ENCODE peak calls at places on chromosomes 11 and 22, in nine cellular contexts. U is HFFc6, B is nephron progenitor cell, K is A549, J is A673, A is brain microvascular endothelial cell, Z is dorsolateral prefrontal cortex, N is omental fat pad, Y is tibial nerve. O is an unnamed sample.

GRCh38 chr22:19687561-19688300 is 26.6 kb upstream of the SEPTIN5 start:
- DNase-seq in U (no peak), B (no peak), K (no peak), J (no peak), A (no peak), Z (peak), N (no peak), Y (no peak), O (peak)

GRCh38 chr11:128195057-128195751 is 392.2 kb downstream of the ETS1 start:
- DNase-seq in U (no peak), B (no peak), K (no peak), J (no peak), A (no peak), Z (no peak), N (no peak), Y (no peak), O (no peak)

GRCh38 chr22:44363214-44363979 is 50.6 kb upstream of the SHISAL1 start:
- DNase-seq in U (peak), B (no peak), K (peak), J (no peak), A (peak), Z (no peak), N (peak), Y (peak), O (peak)

GRCh38 chr11:36688132-36688531 is 90.1 kb upstream of the RAG2 start:
- DNase-seq in U (no peak), B (no peak), K (no peak), J (no peak), A (no peak), Z (no peak), N (no peak), Y (no peak), O (no peak)

GRCh38 chr11:19241260-19242183 is 777 bp upstream of the E2F8 start:
- DNase-seq in U (no peak), B (peak), K (peak), J (peak), A (no peak), Z (no peak), N (no peak), Y (no peak), O (no peak)

GRCh38 chr22:46942816-46943783 is 180.7 kb downstream of the TBC1D22A start:
- DNase-seq in U (no peak), B (no peak), K (no peak), J (peak), A (no peak), Z (no peak), N (no peak), Y (no peak), O (no peak)

GRCh38 chr11:12157241-12157661 is 46.9 kb downstream of the MICAL2 start:
- DNase-seq in U (peak), B (no peak), K (no peak), J (no peak), A (no peak), Z (no peak), N (no peak), Y (no peak), O (no peak)

GRCh38 chr22:46761539-46762237 is 762 bp upstream of the TBC1D22A start:
- DNase-seq in U (no peak), B (no peak), K (no peak), J (peak), A (no peak), Z (no peak), N (no peak), Y (no peak), O (no peak)

GRCh38 chr22:26367402-26368245 is 61.4 kb upstream of the ASPHD2 start:
- DNase-seq in U (peak), B (peak), K (peak), J (peak), A (peak), Z (no peak), N (peak), Y (no peak), O (no peak)

GRCh38 chr11:12868315-12869073 is 140.6 kb upstream of the RASSF10 start:
- DNase-seq in U (peak), B (no peak), K (no peak), J (no peak), A (no peak), Z (no peak), N (no peak), Y (no peak), O (no peak)

GRCh38 chr11:104076455-104076854 is 40.0 kb downstream of the DDI1 start:
- DNase-seq in U (no peak), B (no peak), K (no peak), J (no peak), A (no peak), Z (no peak), N (no peak), Y (no peak), O (no peak)

GRCh38 chr11:46737699-46738098 is 18.7 kb downstream of the F2 start:
- DNase-seq in U (no peak), B (no peak), K (no peak), J (no peak), A (no peak), Z (no peak), N (no peak), Y (no peak), O (no peak)

GRCh38 chr22:39731881-39732555 is 161.5 kb downstream of the CACNA1I start:
- DNase-seq in U (no peak), B (no peak), K (no peak), J (no peak), A (no peak), Z (no peak), N (no peak), Y (no peak), O (no peak)

GRCh38 chr11:15641191-15641810 is 526.6 kb downstream of the INSC start:
- DNase-seq in U (no peak), B (no peak), K (no peak), J (no peak), A (no peak), Z (no peak), N (no peak), Y (no peak), O (no peak)

GRCh38 chr11:18046116-18046777 is at the start of gene TPH1:
- DNase-seq in U (peak), B (peak), K (no peak), J (no peak), A (peak), Z (no peak), N (peak), Y (no peak), O (peak)

GRCh38 chr11:129117595-129118350 is 74.4 kb downstream of the ARHGAP32 start:
- DNase-seq in U (peak), B (peak), K (peak), J (peak), A (peak), Z (no peak), N (no peak), Y (no peak), O (no peak)

GRCh38 chr11:83220279-83220678 is 26.8 kb downstream of the ANKRD42 start:
- DNase-seq in U (no peak), B (no peak), K (no peak), J (no peak), A (no peak), Z (no peak), N (no peak), Y (no peak), O (no peak)

GRCh38 chr11:2932850-2933251 is 3.6 kb upstream of the PHLDA2 start:
- DNase-seq in U (peak), B (no peak), K (no peak), J (no peak), A (peak), Z (no peak), N (no peak), Y (no peak), O (peak)

GRCh38 chr11:125287467-125288232 is 123.1 kb downstream of the PKNOX2 start:
- DNase-seq in U (no peak), B (peak), K (no peak), J (no peak), A (no peak), Z (no peak), N (no peak), Y (no peak), O (no peak)

GRCh38 chr11:93085097-93085496 is 112.7 kb downstream of the SLC36A4 start:
- DNase-seq in U (peak), B (no peak), K (no peak), J (peak), A (peak), Z (no peak), N (no peak), Y (no peak), O (no peak)

GRCh38 chr11:15493921-15494630 is 379.4 kb downstream of the INSC start:
- DNase-seq in U (no peak), B (no peak), K (no peak), J (no peak), A (no peak), Z (no peak), N (no peak), Y (no peak), O (peak)

GRCh38 chr11:72668645-72669347 is 5.4 kb downstream of the PDE2A start:
- DNase-seq in U (no peak), B (no peak), K (no peak), J (no peak), A (no peak), Z (no peak), N (no peak), Y (no peak), O (no peak)

GRCh38 chr11:93904711-93905110 is 54.3 kb upstream of the VSTM5 start:
- DNase-seq in U (no peak), B (no peak), K (no peak), J (no peak), A (no peak), Z (no peak), N (no peak), Y (no peak), O (no peak)

GRCh38 chr22:47928626-47929025 is 1166.2 kb downstream of the TBC1D22A start:
- DNase-seq in U (no peak), B (no peak), K (no peak), J (no peak), A (no peak), Z (no peak), N (no peak), Y (no peak), O (no peak)

GRCh38 chr11:91664521-91664920 is 560.1 kb upstream of the FAT3 start:
- DNase-seq in U (no peak), B (no peak), K (peak), J (peak), A (no peak), Z (no peak), N (no peak), Y (no peak), O (no peak)

GRCh38 chr22:41909290-41910049 is 5.4 kb downstream of the SHISA8 start:
- DNase-seq in U (no peak), B (no peak), K (no peak), J (no peak), A (no peak), Z (no peak), N (no peak), Y (no peak), O (no peak)

GRCh38 chr11:125745979-125746378 is at the start of gene PATE1:
- DNase-seq in U (no peak), B (no peak), K (no peak), J (no peak), A (no peak), Z (no peak), N (no peak), Y (no peak), O (no peak)

GRCh38 chr11:78094250-78094649 is 14.6 kb upstream of the NDUFC2 start:
- DNase-seq in U (no peak), B (no peak), K (no peak), J (no peak), A (no peak), Z (no peak), N (no peak), Y (no peak), O (no peak)

GRCh38 chr11:94151311-94151710 is 22.7 kb downstream of the PANX1 start:
- DNase-seq in U (peak), B (no peak), K (no peak), J (no peak), A (no peak), Z (no peak), N (no peak), Y (no peak), O (no peak)

GRCh38 chr22:24429411-24430365 is 2.3 kb downstream of the ADORA2A start:
- DNase-seq in U (peak), B (peak), K (no peak), J (peak), A (no peak), Z (no peak), N (no peak), Y (no peak), O (no peak)

GRCh38 chr11:61736310-61736709 is 16.1 kb upstream of the MYRF start:
- DNase-seq in U (no peak), B (no peak), K (no peak), J (no peak), A (no peak), Z (no peak), N (no peak), Y (no peak), O (no peak)

GRCh38 chr22:28882545-28882877 is 861 bp upstream of the ZNRF3 start:
- DNase-seq in U (no peak), B (no peak), K (no peak), J (peak), A (no peak), Z (no peak), N (no peak), Y (no peak), O (no peak)

GRCh38 chr11:445765-446588 is 4.1 kb upstream of the PTDSS2 start:
- DNase-seq in U (no peak), B (no peak), K (no peak), J (no peak), A (no peak), Z (no peak), N (no peak), Y (no peak), O (no peak)

GRCh38 chr22:33807465-33807864 is 112.8 kb downstream of the LARGE1 start:
- DNase-seq in U (peak), B (no peak), K (no peak), J (no peak), A (peak), Z (no peak), N (no peak), Y (no peak), O (no peak)

GRCh38 chr11:46513934-46514342 is 79.9 kb downstream of the AMBRA1 start:
- DNase-seq in U (no peak), B (no peak), K (no peak), J (peak), A (no peak), Z (peak), N (no peak), Y (no peak), O (peak)

DNA sequence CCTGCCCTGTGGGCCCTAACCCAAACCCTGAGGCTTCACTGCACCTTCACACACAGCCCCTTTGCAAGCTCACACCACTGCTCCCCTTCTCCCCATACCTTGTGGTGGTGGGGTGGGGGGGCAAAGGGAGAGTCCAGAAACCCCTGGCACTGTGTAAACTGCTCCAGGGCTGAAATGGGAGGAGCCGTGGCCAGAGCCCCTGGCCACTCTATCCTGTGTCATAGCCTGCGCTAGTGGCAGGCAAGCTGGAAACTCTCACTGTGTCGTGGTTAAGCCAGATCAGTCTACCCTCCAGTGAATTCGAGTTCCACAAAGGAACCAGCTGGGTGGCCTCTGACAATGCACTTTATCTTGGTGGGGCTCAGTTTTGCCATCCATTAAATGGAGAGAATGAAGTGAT is 8.4 kb upstream of the SYT13 start:
- DNase-seq in U (no peak), B (no peak), K (no peak), J (no peak), A (no peak), Z (no peak), N (no peak), Y (no peak), O (no peak)
- TF ChIP-seq CTCF in U (no peak), B (no peak), K (no peak), J (no peak), A (no peak), Z (no peak), N (no peak), Y (no peak), O (no peak)

GRCh38 chr11:108966978-108967377 is 302.1 kb downstream of the DDX10 start:
- DNase-seq in U (no peak), B (no peak), K (no peak), J (no peak), A (no peak), Z (no peak), N (no peak), Y (no peak), O (no peak)

GRCh38 chr11:108973402-108974119 is 308.7 kb downstream of the DDX10 start:
- DNase-seq in U (peak), B (no peak), K (peak), J (peak), A (peak), Z (no peak), N (no peak), Y (no peak), O (no peak)

GRCh38 chr11:108967571-108967970 is 302.7 kb downstream of the DDX10 start:
- DNase-seq in U (peak), B (no peak), K (no peak), J (no peak), A (no peak), Z (no peak), N (no peak), Y (no peak), O (no peak)

GRCh38 chr11:108966206-108966605 is 301.3 kb downstream of the DDX10 start:
- DNase-seq in U (no peak), B (no peak), K (no peak), J (no peak), A (peak), Z (no peak), N (no peak), Y (no peak), O (no peak)

DNA sequence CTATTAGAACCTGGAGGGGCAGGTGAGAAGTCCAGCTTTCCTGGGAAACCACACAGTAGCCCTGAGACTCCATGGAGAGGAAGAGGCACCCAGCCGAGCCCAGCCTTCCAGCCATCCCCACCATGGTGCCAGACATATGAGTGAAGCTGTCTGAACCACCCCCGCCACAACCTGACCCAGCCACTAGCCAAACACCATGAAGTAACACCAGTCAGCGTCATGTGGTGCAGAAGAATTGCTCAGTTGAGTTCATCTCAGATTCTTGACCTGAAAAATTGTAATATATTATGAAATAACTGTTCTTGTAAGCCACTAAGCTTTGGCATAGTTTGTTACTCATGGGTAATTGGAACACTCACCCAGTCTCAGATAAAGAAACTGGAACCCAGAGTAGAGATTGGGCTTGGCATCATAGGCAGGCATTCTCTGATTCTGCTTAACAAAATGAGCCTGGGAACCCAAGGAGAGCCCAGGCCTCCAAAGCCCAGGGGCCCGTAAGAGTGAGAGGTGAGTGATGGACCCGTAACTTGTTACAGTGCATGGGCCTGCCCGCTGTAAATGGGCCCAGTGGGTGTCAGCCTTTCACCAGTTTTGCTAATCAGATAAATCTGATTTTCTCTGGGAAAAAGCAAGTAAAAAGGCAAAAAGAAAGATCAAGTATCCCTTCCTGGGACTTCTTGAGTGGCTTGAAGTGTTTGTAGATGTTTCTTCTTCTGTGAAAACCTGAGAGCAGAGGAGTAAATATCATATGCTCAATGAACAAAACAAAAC is 305.5 kb downstream of the DDX10 start:
- DNase-seq in U (no peak), B (no peak), K (no peak), J (no peak), A (no peak), Z (no peak), N (no peak), Y (no peak), O (no peak)
- TF ChIP-seq CTCF in U (no peak), B (no peak), K (no peak), J (peak), A (peak), Z (no peak), N (no peak), Y (no peak), O (no peak)

DNA sequence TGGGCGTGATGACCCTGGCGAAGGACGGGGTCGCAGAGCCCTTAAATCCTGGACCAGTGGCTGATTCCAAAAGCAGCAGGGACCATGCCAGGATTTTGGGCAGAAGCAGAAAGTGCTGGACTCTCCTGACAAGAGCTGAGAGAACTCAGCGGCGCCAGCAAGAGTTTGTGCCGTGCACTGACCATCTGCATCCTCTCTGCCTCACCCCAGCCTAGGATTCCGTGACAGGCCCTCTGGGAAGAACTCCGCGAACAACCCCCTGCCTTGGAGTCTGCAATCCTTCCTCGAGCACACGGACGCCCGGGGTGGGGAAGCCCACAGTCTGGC is 623 bp upstream of the NDUFV1 start:
- DNase-seq in U (no peak), B (no peak), K (no peak), J (no peak), A (no peak), Z (no peak), N (no peak), Y (no peak), O (no peak)
- TF ChIP-seq CTCF in U (no peak), B (no peak), K (no peak), J (no peak), A (no peak), Z (no peak), N (no peak), Y (no peak), O (no peak)

GRCh38 chr22:37906364-37907008 is 389 bp downstream of the MICALL1 start:
- DNase-seq in U (no peak), B (peak), K (no peak), J (no peak), A (no peak), Z (no peak), N (no peak), Y (no peak), O (no peak)

GRCh38 chr22:37907036-37907954 is 1.2 kb downstream of the MICALL1 start:
- DNase-seq in U (peak), B (no peak), K (no peak), J (no peak), A (no peak), Z (no peak), N (no peak), Y (no peak), O (no peak)

GRCh38 chr22:37904572-37905533 is 1.2 kb upstream of the MICALL1 start:
- DNase-seq in U (peak), B (peak), K (peak), J (peak), A (peak), Z (peak), N (peak), Y (no peak), O (no peak)

GRCh38 chr22:37909756-37910155 is 3.7 kb downstream of the MICALL1 start:
- DNase-seq in U (no peak), B (no peak), K (no peak), J (no peak), A (no peak), Z (no peak), N (no peak), Y (no peak), O (no peak)

DNA sequence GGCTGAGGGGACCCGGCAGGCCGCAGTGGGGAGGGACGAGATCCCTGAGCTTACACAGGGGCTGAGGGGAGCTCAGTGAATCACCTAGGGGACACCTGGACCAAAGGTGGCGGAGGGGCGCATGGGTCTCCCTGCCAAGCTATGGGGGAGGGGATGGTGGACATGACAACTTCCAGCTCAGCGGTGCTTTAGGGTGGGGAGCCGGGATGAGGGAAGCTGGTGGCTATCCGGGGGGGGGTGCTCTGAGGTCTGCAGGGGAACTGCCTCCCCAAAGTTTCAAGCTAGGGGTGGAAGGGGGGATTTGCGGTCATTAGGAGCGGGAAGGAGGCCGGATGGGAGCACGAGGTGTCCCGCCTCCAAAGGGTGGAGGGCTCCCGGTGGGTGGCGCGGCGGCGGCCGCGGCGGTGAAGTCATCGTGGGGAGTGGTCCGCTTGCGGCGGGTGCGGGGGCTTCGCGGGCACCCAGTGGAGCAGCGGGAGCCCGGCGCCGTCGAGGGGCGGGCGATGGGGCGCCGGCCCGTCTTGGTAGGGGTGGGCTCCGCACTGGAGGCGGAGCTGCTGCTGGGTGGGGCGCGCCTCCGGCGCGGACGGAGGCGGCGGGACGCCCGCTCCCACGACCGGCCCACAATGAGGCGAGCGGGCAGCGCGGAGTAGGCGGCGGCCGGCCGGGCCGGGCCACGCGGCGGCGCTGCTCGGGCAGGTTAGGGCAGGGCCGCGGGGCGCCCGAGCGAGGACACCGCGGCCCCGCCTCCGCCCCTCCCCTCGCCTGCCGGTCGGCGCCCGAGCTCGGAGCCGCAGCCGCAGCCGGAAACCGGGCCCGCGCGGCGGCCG is at the start of gene MICALL1:
- DNase-seq in U (peak), B (peak), K (peak), J (peak), A (peak), Z (peak), N (no peak), Y (peak), O (peak)
- TF ChIP-seq CTCF in U (peak), B (no peak), K (peak), J (no peak), A (no peak), Z (peak), N (no peak), Y (no peak), O (no peak)